ENCODE peak calls at places on chromosomes 16 and 17, in six cellular contexts. I, S, T, W, R and N are unnamed samples.

GRCh38 chr17:31697838-31698237 is 161.2 kb downstream of the COPRS start:
- DNase-seq in S (no peak), R (no peak), I (peak), T (no peak), W (no peak), N (no peak)

GRCh38 chr17:48270896-48271295 is 159.1 kb downstream of the SKAP1 start:
- DNase-seq in I (no peak), R (no peak), S (no peak), T (no peak), W (no peak), N (no peak)

GRCh38 chr16:17370233-17371013 is 100.3 kb downstream of the XYLT1 start:
- DNase-seq in I (no peak), W (no peak), R (peak), T (no peak), S (no peak), N (no peak)

GRCh38 chr17:81494984-81495383 is 17.6 kb downstream of the ACTG1 start:
- DNase-seq in S (no peak), T (no peak), R (no peak), W (no peak), I (no peak), N (no peak)

GRCh38 chr17:10177921-10178788 is 20.3 kb downstream of the GAS7 start:
- DNase-seq in R (peak), W (no peak), I (no peak), S (no peak), T (no peak), N (no peak)

GRCh38 chr16:3902731-3903130 is 22.2 kb upstream of the CREBBP start:
- DNase-seq in R (no peak), I (no peak), W (no peak), S (no peak), T (no peak), N (peak)

GRCh38 chr17:77728022-77728671 is 230.4 kb upstream of the TNRC6C start:
- DNase-seq in I (no peak), T (peak), R (no peak), S (no peak), W (no peak), N (no peak)

GRCh38 chr16:3101841-3102470 is 2.9 kb upstream of the ZSCAN10 start:
- DNase-seq in I (no peak), S (peak), T (peak), R (no peak), W (no peak), N (no peak)

GRCh38 chr17:32335046-32335445 is 6.9 kb downstream of the C17orf75 start:
- DNase-seq in W (no peak), I (no peak), S (no peak), R (no peak), T (no peak), N (no peak)

GRCh38 chr17:44375196-44376017 is 11.8 kb upstream of the FAM171A2 start:
- DNase-seq in T (no peak), R (no peak), I (no peak), S (no peak), W (no peak), N (no peak)

GRCh38 chr17:59783221-59784016 is 76.0 kb downstream of the VMP1 start:
- DNase-seq in I (no peak), R (peak), S (no peak), T (no peak), W (no peak), N (peak)

GRCh38 chr16:22232277-22233049 is 26.4 kb downstream of the EEF2K start:
- DNase-seq in I (no peak), R (peak), W (no peak), T (no peak), S (no peak), N (peak)

DNA sequence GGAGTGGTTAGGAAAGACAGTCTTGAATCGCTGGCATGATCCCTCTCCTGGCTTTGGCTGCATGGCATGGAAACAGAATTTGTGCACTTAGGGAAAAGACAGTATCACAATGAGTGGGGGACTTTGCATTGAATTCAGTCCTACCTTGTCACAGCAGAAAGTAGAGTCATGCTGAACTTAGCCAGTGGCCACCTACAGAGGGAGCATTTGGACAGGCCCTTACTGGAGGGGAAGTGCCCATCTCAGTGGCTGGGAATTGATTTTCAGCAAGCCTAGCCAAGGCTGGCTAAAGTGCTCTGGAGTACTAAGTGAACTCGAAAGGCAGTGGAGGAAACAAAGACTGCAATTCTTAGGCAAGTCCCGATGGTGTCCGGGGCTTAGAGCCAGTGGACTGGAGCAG is 364.3 kb upstream of the TOM1L1 start:
- DNase-seq in W (no peak), T (no peak), I (no peak), R (no peak), S (no peak), N (no peak)
- TF ChIP-seq CTCF in W (no peak), T (no peak), I (no peak), R (no peak), S (no peak), N (no peak)

GRCh38 chr16:56405977-56406376 is 19.4 kb downstream of the AMFR start:
- DNase-seq in S (no peak), T (no peak), R (no peak), I (no peak), W (no peak), N (no peak)

GRCh38 chr16:56399492-56399891 is 25.9 kb downstream of the AMFR start:
- DNase-seq in I (no peak), W (no peak), S (no peak), R (no peak), T (no peak), N (no peak)

GRCh38 chr16:56399047-56399446 is 26.3 kb downstream of the AMFR start:
- DNase-seq in S (no peak), R (no peak), W (no peak), T (no peak), I (no peak), N (no peak)

GRCh38 chr16:56400458-56400857 is 24.9 kb downstream of the AMFR start:
- DNase-seq in W (no peak), R (no peak), T (no peak), I (no peak), S (no peak), N (no peak)

DNA sequence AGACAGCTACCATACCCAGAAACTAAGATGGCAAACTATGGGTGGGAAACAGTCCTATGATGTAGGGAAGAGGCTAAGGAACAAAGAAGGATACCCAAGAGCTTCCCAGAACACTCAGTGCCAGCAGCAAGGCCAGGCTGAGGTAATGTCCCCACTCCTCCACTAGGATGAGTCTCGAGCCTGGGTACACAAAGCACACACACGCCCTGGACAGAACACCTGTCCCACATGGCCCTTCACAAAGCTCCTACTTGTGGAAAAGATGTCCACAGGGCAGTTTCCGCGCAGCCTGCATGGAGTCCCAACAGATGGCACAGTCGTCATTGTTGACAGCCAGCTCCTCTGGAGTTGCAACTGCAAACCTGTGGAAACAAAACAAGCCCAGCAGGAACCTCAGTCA is 23.9 kb downstream of the AMFR start:
- DNase-seq in I (no peak), R (no peak), W (no peak), S (no peak), T (no peak), N (peak)
- TF ChIP-seq CTCF in I (no peak), R (no peak), W (no peak), S (no peak), T (no peak), N (peak)

GRCh38 chr16:52526429-52526828 is 20.5 kb downstream of the TOX3 start:
- DNase-seq in W (no peak), S (no peak), R (no peak), I (no peak), T (no peak), N (no peak)

GRCh38 chr16:52518884-52519283 is 28.1 kb downstream of the TOX3 start:
- DNase-seq in S (no peak), I (no peak), T (no peak), W (no peak), R (no peak), N (no peak)

GRCh38 chr16:52526830-52527229 is 20.1 kb downstream of the TOX3 start:
- DNase-seq in W (no peak), I (no peak), R (no peak), S (no peak), T (no peak), N (no peak)

DNA sequence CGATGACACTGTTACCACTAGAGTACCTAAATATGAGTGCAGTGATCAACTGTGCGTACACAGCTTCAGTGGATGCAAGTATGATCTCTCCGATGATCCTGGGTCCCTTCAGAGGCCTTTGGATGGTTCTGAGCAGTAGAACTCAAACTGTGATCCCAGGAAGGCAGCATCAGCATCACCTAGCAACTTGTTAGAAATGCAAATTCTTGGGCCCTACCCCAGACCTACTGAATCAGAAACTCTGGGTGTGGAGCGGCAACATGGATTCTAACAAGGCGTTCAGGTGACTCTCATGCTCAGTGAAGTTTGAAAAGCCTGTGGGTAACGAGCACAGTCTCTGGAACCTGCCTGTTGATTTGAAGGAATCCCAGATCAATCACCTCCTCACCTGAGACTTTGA is 25.4 kb downstream of the TOX3 start:
- DNase-seq in T (no peak), S (no peak), W (no peak), R (no peak), I (no peak), N (no peak)
- TF ChIP-seq CTCF in T (no peak), S (no peak), W (no peak), R (no peak), I (no peak), N (no peak)

GRCh38 chr17:63943745-63944144 is 11.6 kb upstream of the CD79B start:
- DNase-seq in W (no peak), S (no peak), T (no peak), R (no peak), I (no peak), N (no peak)
- TF ChIP-seq CTCF in W (peak), S (no peak), T (no peak), R (no peak), I (no peak), N (peak)

GRCh38 chr16:57914244-57915173 is 56.4 kb downstream of the CNGB1 start:
- DNase-seq in S (no peak), I (no peak), R (no peak), T (no peak), W (no peak), N (no peak)
- TF ChIP-seq CTCF in S (no peak), I (no peak), R (no peak), T (no peak), W (no peak), N (no peak)

GRCh38 chr17:76404256-76404655 is 19.8 kb downstream of the SPHK1 start:
- DNase-seq in W (no peak), R (no peak), I (no peak), S (no peak), T (no peak), N (no peak)
- TF ChIP-seq CTCF in W (no peak), R (no peak), I (no peak), S (no peak), T (no peak), N (no peak)

GRCh38 chr17:1627987-1628855 is at the start of gene SLC43A2:
- DNase-seq in W (peak), I (peak), T (peak), S (peak), R (peak), N (peak)

GRCh38 chr17:1627219-1627986 is 1.2 kb downstream of the SLC43A2 start:
- DNase-seq in T (no peak), W (no peak), I (no peak), R (no peak), S (peak), N (no peak)

GRCh38 chr17:1629647-1630310 is 1.1 kb upstream of the SLC43A2 start:
- DNase-seq in R (peak), I (peak), S (peak), W (peak), T (peak), N (peak)

GRCh38 chr17:1630662-1631061 is 2.0 kb upstream of the SLC43A2 start:
- DNase-seq in W (no peak), R (no peak), S (no peak), T (no peak), I (no peak), N (peak)

DNA sequence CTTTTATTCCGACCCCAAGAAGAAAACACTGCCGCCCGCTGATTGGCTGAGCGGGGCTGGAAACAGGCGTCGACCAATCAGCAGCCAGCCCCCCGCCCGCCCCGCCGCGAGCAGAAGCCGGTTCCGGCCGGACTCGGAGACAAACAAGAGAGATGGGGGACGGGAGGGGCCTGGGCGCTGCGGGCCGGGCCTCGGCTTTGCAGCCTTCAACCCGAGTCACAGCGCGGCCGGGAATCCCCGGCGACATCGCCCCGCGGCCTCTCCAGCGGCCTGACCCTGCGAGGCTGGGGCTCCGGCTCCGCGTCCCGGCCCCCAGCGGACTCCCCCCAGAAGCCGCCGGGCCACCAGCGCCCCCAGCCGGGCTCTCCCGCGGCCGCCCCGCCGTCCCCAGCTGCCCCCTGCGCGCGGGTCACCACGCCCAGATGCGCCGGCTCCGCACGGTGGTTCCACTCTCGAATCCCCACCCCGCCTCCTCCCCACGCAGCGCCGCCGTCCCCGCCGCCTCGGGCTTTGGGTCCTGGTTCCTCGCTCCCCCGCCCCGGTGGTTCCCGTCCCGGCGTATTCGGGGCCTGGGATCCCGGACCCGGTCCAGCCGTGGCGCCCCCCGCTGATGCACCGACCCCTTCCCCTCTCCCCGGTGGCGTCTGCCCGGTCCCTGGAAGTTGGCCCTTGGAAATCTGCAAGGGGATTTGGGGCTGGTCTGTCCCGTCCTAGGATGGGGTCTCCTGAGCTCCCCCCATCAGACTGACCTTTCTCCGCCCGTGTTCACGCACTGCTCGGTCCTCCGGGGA is 417 bp upstream of the SLC43A2 start:
- DNase-seq in I (peak), R (peak), T (peak), S (peak), W (peak), N (peak)
- TF ChIP-seq CTCF in I (peak), R (peak), T (peak), S (peak), W (no peak), N (peak)

GRCh38 chr17:75855310-75856061 is at the start of gene WBP2:
- DNase-seq in I (peak), T (peak), W (peak), S (peak), R (peak), N (peak)
- TF ChIP-seq CTCF in I (peak), T (peak), W (no peak), S (peak), R (peak), N (no peak)

DNA sequence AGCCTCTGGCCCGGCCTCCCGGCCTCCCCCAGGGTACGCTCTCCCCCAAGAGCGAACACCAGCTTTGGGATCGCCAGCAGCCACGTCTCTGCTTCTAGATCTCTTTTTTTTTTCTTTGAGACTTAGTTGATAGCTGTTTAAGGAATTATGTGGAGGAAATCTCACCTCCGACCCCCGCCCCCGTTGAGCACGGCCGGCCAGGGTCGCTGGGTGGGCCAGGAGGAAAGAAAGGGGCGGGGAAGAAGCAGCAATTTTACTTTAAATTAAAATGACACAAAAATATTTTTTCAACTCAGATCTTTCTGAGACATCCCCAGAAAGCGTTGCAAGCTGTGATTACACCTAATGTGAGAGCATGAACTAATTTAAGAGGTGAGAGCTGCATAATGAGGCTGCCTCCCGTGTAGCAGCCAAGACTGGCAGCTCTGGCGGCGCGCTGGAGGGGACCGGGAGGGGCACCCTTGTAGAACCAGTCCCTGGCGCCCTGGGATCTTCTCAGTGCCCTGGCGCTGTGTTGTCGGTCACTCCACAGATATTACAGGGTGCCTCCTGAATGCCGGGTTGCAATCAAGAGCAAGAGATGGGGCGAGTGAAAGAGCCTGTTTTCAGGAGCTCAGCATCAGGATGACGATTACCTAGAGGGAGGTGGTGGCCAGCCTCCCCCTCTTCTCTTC is 1.9 kb upstream of the CBLN1 start:
- DNase-seq in I (no peak), R (no peak), W (no peak), T (no peak), S (no peak), N (no peak)
- TF ChIP-seq CTCF in I (no peak), R (no peak), W (no peak), T (no peak), S (no peak), N (no peak)